ENCODE peak calls at places on chromosomes 4 and X, in nine cellular contexts. One of them, this sample, is unnamed.

GRCh38 chr4:173252024-173252935 is 81.9 kb downstream of the HMGB2 start:
- DNase-seq in lower lobe of right lung: no peak
- DNase-seq in heart left ventricle: no peak
- DNase-seq in pancreas: peak
- DNase-seq in right atrium auricular region: peak
- DNase-seq in astrocyte of the spinal cord: peak
- DNase-seq in lung: peak
- DNase-seq in right lobe of liver: no peak
- DNase-seq in osteoblast: peak
- DNase-seq in this sample: peak

GRCh38 chr4:48332661-48333060 is 8.7 kb upstream of the SLAIN2 start:
- DNase-seq in lung: no peak
- DNase-seq in lower lobe of right lung: peak
- DNase-seq in pancreas: no peak
- DNase-seq in osteoblast: no peak
- DNase-seq in astrocyte of the spinal cord: no peak
- DNase-seq in right lobe of liver: no peak
- DNase-seq in right atrium auricular region: no peak
- DNase-seq in heart left ventricle: no peak
- DNase-seq in this sample: no peak

GRCh38 chrX:138638996-138639395 is 72.5 kb downstream of the FGF13 start:
- DNase-seq in heart left ventricle: no peak
- DNase-seq in lower lobe of right lung: no peak
- DNase-seq in right lobe of liver: no peak
- DNase-seq in lung: no peak
- DNase-seq in pancreas: no peak
- DNase-seq in astrocyte of the spinal cord: no peak
- DNase-seq in osteoblast: no peak
- DNase-seq in right atrium auricular region: no peak
- DNase-seq in this sample: no peak

GRCh38 chr4:129326810-129327209 is 230.9 kb downstream of the C4orf33 start:
- DNase-seq in pancreas: no peak
- DNase-seq in right atrium auricular region: no peak
- DNase-seq in astrocyte of the spinal cord: no peak
- DNase-seq in lung: no peak
- DNase-seq in heart left ventricle: no peak
- DNase-seq in osteoblast: no peak
- DNase-seq in right lobe of liver: no peak
- DNase-seq in lower lobe of right lung: no peak
- DNase-seq in this sample: no peak

GRCh38 chr4:181008164-181008563 is 1235.0 kb upstream of the TENM3 start:
- DNase-seq in right atrium auricular region: no peak
- DNase-seq in heart left ventricle: no peak
- DNase-seq in right lobe of liver: no peak
- DNase-seq in osteoblast: no peak
- DNase-seq in lung: no peak
- DNase-seq in pancreas: no peak
- DNase-seq in lower lobe of right lung: no peak
- DNase-seq in astrocyte of the spinal cord: peak
- DNase-seq in this sample: peak

GRCh38 chr4:24236532-24236931 is 346.7 kb upstream of the PPARGC1A start:
- DNase-seq in osteoblast: no peak
- DNase-seq in pancreas: no peak
- DNase-seq in lung: no peak
- DNase-seq in right lobe of liver: no peak
- DNase-seq in heart left ventricle: no peak
- DNase-seq in right atrium auricular region: no peak
- DNase-seq in astrocyte of the spinal cord: no peak
- DNase-seq in lower lobe of right lung: no peak
- DNase-seq in this sample: no peak

GRCh38 chr4:67204441-67204840 is 340.9 kb downstream of the CENPC start:
- DNase-seq in right lobe of liver: no peak
- DNase-seq in right atrium auricular region: no peak
- DNase-seq in lower lobe of right lung: no peak
- DNase-seq in pancreas: no peak
- DNase-seq in heart left ventricle: no peak
- DNase-seq in astrocyte of the spinal cord: peak
- DNase-seq in lung: no peak
- DNase-seq in osteoblast: no peak
- DNase-seq in this sample: no peak

GRCh38 chrX:110442631-110443030 is 84.0 kb downstream of the RTL9 start:
- DNase-seq in lower lobe of right lung: no peak
- DNase-seq in right atrium auricular region: no peak
- DNase-seq in lung: no peak
- DNase-seq in right lobe of liver: no peak
- DNase-seq in astrocyte of the spinal cord: peak
- DNase-seq in heart left ventricle: no peak
- DNase-seq in osteoblast: no peak
- DNase-seq in pancreas: peak
- DNase-seq in this sample: peak

GRCh38 chr4:31539279-31540074 is 819.3 kb downstream of the PCDH7 start:
- DNase-seq in lower lobe of right lung: no peak
- DNase-seq in lung: no peak
- DNase-seq in right lobe of liver: no peak
- DNase-seq in heart left ventricle: no peak
- DNase-seq in pancreas: no peak
- DNase-seq in right atrium auricular region: no peak
- DNase-seq in osteoblast: no peak
- DNase-seq in astrocyte of the spinal cord: peak
- DNase-seq in this sample: no peak

GRCh38 chrX:68833448-68833805 is 4.6 kb downstream of the EFNB1 start:
- DNase-seq in osteoblast: peak
- DNase-seq in right lobe of liver: no peak
- DNase-seq in heart left ventricle: no peak
- DNase-seq in lower lobe of right lung: no peak
- DNase-seq in pancreas: no peak
- DNase-seq in right atrium auricular region: peak
- DNase-seq in lung: no peak
- DNase-seq in astrocyte of the spinal cord: no peak
- DNase-seq in this sample: no peak
- H3K4me3 ChIP-seq in osteoblast: no peak
- H3K4me3 ChIP-seq in right lobe of liver: no peak
- H3K4me3 ChIP-seq in heart left ventricle: peak
- H3K4me3 ChIP-seq in lower lobe of right lung: peak
- H3K4me3 ChIP-seq in pancreas: no peak
- H3K4me3 ChIP-seq in right atrium auricular region: peak
- H3K4me3 ChIP-seq in lung: no peak
- H3K4me3 ChIP-seq in astrocyte of the spinal cord: no peak
- H3K4me3 ChIP-seq in this sample: no peak

DNA sequence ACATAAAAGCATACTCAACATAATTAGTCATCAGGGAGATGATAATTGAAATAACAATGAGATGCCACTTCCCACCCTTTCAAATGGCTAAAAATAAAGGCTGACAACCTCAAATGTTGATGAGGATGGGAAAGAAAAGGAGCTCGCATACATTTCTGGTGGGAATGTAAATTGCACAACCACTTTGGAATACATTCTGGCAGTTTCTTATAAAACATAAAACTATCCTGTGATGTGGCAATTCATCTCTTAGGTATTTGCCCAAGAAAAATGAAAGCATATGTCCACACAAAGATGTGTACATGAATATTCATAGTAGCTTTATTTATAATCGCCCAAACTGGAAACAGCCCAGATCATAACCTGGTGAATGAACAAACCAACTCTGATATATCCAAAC is 682 bp upstream of the ZNF275 start:
- DNase-seq in lower lobe of right lung: no peak
- DNase-seq in astrocyte of the spinal cord: peak
- DNase-seq in right atrium auricular region: no peak
- DNase-seq in right lobe of liver: no peak
- DNase-seq in pancreas: no peak
- DNase-seq in osteoblast: no peak
- DNase-seq in lung: no peak
- DNase-seq in heart left ventricle: no peak
- DNase-seq in this sample: peak
- H3K4me3 ChIP-seq in lower lobe of right lung: peak
- H3K4me3 ChIP-seq in astrocyte of the spinal cord: peak
- H3K4me3 ChIP-seq in right atrium auricular region: peak
- H3K4me3 ChIP-seq in right lobe of liver: no peak
- H3K4me3 ChIP-seq in pancreas: no peak
- H3K4me3 ChIP-seq in osteoblast: peak
- H3K4me3 ChIP-seq in lung: no peak
- H3K4me3 ChIP-seq in heart left ventricle: peak
- H3K4me3 ChIP-seq in this sample: no peak

GRCh38 chr4:148166132-148166531 is 276.1 kb downstream of the NR3C2 start:
- DNase-seq in astrocyte of the spinal cord: no peak
- DNase-seq in lung: no peak
- DNase-seq in right lobe of liver: no peak
- DNase-seq in osteoblast: no peak
- DNase-seq in right atrium auricular region: no peak
- DNase-seq in pancreas: no peak
- DNase-seq in heart left ventricle: no peak
- DNase-seq in lower lobe of right lung: no peak
- DNase-seq in this sample: peak
- H3K4me3 ChIP-seq in astrocyte of the spinal cord: no peak
- H3K4me3 ChIP-seq in lung: no peak
- H3K4me3 ChIP-seq in right lobe of liver: no peak
- H3K4me3 ChIP-seq in osteoblast: no peak
- H3K4me3 ChIP-seq in right atrium auricular region: peak
- H3K4me3 ChIP-seq in pancreas: no peak
- H3K4me3 ChIP-seq in heart left ventricle: peak
- H3K4me3 ChIP-seq in lower lobe of right lung: peak
- H3K4me3 ChIP-seq in this sample: peak

DNA sequence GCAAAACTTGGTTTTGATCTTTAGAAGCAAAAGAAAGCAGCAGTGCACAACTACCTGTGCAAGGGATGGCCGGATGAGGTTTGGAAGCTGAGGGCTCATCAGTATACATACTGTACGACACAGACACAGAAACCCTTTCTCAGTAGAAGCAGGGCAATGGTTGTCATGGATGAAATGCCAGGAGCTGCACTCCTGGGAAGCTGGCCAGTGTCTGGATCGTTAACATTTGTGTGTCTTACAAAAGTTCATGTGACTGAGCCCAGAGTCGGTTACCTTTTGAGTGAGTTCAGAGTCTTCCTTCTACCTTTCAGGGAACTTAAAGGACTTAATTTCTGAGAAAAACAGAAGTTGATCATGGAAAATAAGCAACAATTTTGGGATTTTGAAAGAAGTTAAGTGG is 230.3 kb downstream of the APBB2 start:
- DNase-seq in right lobe of liver: peak
- DNase-seq in pancreas: no peak
- DNase-seq in lower lobe of right lung: no peak
- DNase-seq in osteoblast: no peak
- DNase-seq in heart left ventricle: no peak
- DNase-seq in lung: no peak
- DNase-seq in astrocyte of the spinal cord: no peak
- DNase-seq in right atrium auricular region: no peak
- DNase-seq in this sample: no peak
- H3K4me3 ChIP-seq in right lobe of liver: no peak
- H3K4me3 ChIP-seq in pancreas: no peak
- H3K4me3 ChIP-seq in lower lobe of right lung: no peak
- H3K4me3 ChIP-seq in osteoblast: no peak
- H3K4me3 ChIP-seq in heart left ventricle: no peak
- H3K4me3 ChIP-seq in lung: no peak
- H3K4me3 ChIP-seq in astrocyte of the spinal cord: no peak
- H3K4me3 ChIP-seq in right atrium auricular region: no peak
- H3K4me3 ChIP-seq in this sample: no peak

GRCh38 chr4:785332-786073 is 40.4 kb downstream of the CPLX1 start:
- DNase-seq in osteoblast: peak
- DNase-seq in heart left ventricle: peak
- DNase-seq in right lobe of liver: peak
- DNase-seq in pancreas: peak
- DNase-seq in lung: no peak
- DNase-seq in lower lobe of right lung: no peak
- DNase-seq in astrocyte of the spinal cord: no peak
- DNase-seq in right atrium auricular region: no peak
- DNase-seq in this sample: no peak
- H3K4me3 ChIP-seq in osteoblast: no peak
- H3K4me3 ChIP-seq in heart left ventricle: peak
- H3K4me3 ChIP-seq in right lobe of liver: no peak
- H3K4me3 ChIP-seq in pancreas: no peak
- H3K4me3 ChIP-seq in lung: no peak
- H3K4me3 ChIP-seq in lower lobe of right lung: peak
- H3K4me3 ChIP-seq in astrocyte of the spinal cord: no peak
- H3K4me3 ChIP-seq in right atrium auricular region: peak
- H3K4me3 ChIP-seq in this sample: no peak

GRCh38 chr4:159103406-159104131 is 690 bp downstream of the RAPGEF2 start:
- DNase-seq in pancreas: peak
- DNase-seq in heart left ventricle: peak
- DNase-seq in right atrium auricular region: no peak
- DNase-seq in astrocyte of the spinal cord: peak
- DNase-seq in lower lobe of right lung: peak
- DNase-seq in osteoblast: peak
- DNase-seq in right lobe of liver: peak
- DNase-seq in lung: peak
- DNase-seq in this sample: peak

GRCh38 chr4:159107203-159107921 is 4.5 kb downstream of the RAPGEF2 start:
- DNase-seq in astrocyte of the spinal cord: peak
- DNase-seq in osteoblast: peak
- DNase-seq in heart left ventricle: no peak
- DNase-seq in pancreas: no peak
- DNase-seq in lower lobe of right lung: no peak
- DNase-seq in right lobe of liver: no peak
- DNase-seq in right atrium auricular region: no peak
- DNase-seq in lung: no peak
- DNase-seq in this sample: peak

GRCh38 chr4:159106636-159107035 is 3.8 kb downstream of the RAPGEF2 start:
- DNase-seq in right lobe of liver: no peak
- DNase-seq in pancreas: no peak
- DNase-seq in astrocyte of the spinal cord: peak
- DNase-seq in lung: no peak
- DNase-seq in right atrium auricular region: no peak
- DNase-seq in heart left ventricle: no peak
- DNase-seq in osteoblast: no peak
- DNase-seq in lower lobe of right lung: no peak
- DNase-seq in this sample: no peak

GRCh38 chr4:159105063-159105414 is 2.2 kb downstream of the RAPGEF2 start:
- DNase-seq in astrocyte of the spinal cord: peak
- DNase-seq in right lobe of liver: no peak
- DNase-seq in lung: no peak
- DNase-seq in pancreas: no peak
- DNase-seq in right atrium auricular region: no peak
- DNase-seq in heart left ventricle: no peak
- DNase-seq in osteoblast: peak
- DNase-seq in lower lobe of right lung: no peak
- DNase-seq in this sample: peak

DNA sequence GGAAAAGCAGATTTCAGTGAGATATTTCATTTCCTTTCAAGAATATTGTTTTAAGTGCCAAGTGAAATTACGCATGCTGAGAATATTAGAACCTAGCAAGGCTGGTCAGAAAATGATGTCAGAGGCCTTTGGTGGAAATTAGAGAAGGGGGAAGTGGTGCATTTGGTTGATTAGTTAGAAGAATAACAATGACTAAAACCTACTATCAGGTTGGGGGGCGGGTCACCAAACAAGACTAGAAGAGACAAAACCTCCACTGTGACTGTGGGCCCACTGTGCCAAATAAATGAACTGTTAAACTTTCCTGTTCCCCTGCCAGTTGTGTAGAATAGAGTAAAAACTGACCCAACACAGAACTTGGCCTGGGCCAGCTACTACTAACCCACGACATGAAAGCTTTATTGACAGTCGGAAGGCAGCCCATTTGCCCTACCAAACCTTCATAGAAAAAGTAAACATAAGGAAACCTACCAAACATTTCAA is 2.9 kb downstream of the RAPGEF2 start:
- DNase-seq in lung: no peak
- DNase-seq in right atrium auricular region: no peak
- DNase-seq in pancreas: no peak
- DNase-seq in heart left ventricle: no peak
- DNase-seq in osteoblast: peak
- DNase-seq in astrocyte of the spinal cord: peak
- DNase-seq in right lobe of liver: no peak
- DNase-seq in lower lobe of right lung: no peak
- DNase-seq in this sample: peak
- H3K4me3 ChIP-seq in lung: peak
- H3K4me3 ChIP-seq in right atrium auricular region: peak
- H3K4me3 ChIP-seq in pancreas: no peak
- H3K4me3 ChIP-seq in heart left ventricle: peak
- H3K4me3 ChIP-seq in osteoblast: peak
- H3K4me3 ChIP-seq in astrocyte of the spinal cord: peak
- H3K4me3 ChIP-seq in right lobe of liver: no peak
- H3K4me3 ChIP-seq in lower lobe of right lung: peak
- H3K4me3 ChIP-seq in this sample: peak